ENCODE peak calls at places on chromosomes 6 and 20, in four cellular contexts. I is GM12878, J is K562, P is H1. M is an unnamed sample.

GRCh38 chr20:21607971-21608735 is 94.3 kb upstream of the NKX2-2 start:
- DNase-seq in P (no peak), I (no peak), J (no peak), M (no peak)

GRCh38 chr20:11671015-11671511 is 246.6 kb upstream of the BTBD3 start:
- DNase-seq in P (no peak), I (no peak), J (no peak), M (no peak)

GRCh38 chr6:4028051-4028450 is 50.9 kb downstream of the FAM217A start:
- DNase-seq in J (no peak), P (no peak), I (no peak), M (no peak)

GRCh38 chr6:16756660-16757270 is 4.5 kb downstream of the ATXN1 start:
- DNase-seq in P (no peak), J (no peak), I (no peak), M (no peak)

GRCh38 chr6:118263929-118264486 is 284.1 kb upstream of the PLN start:
- DNase-seq in J (no peak), P (no peak), I (no peak), M (peak)

GRCh38 chr6:14068133-14068532 is 49.4 kb upstream of the CD83 start:
- DNase-seq in P (no peak), J (no peak), I (no peak), M (no peak)

GRCh38 chr6:113148576-113148975 is 708.6 kb upstream of the MARCKS start:
- DNase-seq in I (no peak), J (no peak), P (no peak), M (no peak)

GRCh38 chr6:441126-441920 is 49.8 kb downstream of the IRF4 start:
- DNase-seq in P (no peak), J (no peak), I (no peak), M (no peak)

GRCh38 chr6:51959744-51960383 is 127.5 kb downstream of the PKHD1 start:
- DNase-seq in I (peak), J (peak), P (peak), M (peak)

GRCh38 chr6:127069659-127070279 is 48.7 kb upstream of the RSPO3 start:
- DNase-seq in J (peak), I (no peak), P (no peak), M (peak)

GRCh38 chr20:24376523-24377085 is 92.8 kb upstream of the SYNDIG1 start:
- DNase-seq in J (no peak), I (no peak), P (no peak), M (no peak)

GRCh38 chr6:36570264-36570663 is 23.0 kb upstream of the STK38 start:
- DNase-seq in J (no peak), I (no peak), P (no peak), M (no peak)

GRCh38 chr6:63883597-63883996 is 248.0 kb downstream of the PHF3 start:
- DNase-seq in P (no peak), I (no peak), J (no peak), M (no peak)

GRCh38 chr20:8693709-8694108 is 375.2 kb upstream of the PLCB4 start:
- DNase-seq in J (no peak), P (no peak), I (no peak), M (no peak)

GRCh38 chr6:123001540-123001939 is 5.5 kb downstream of the CLVS2 start:
- DNase-seq in I (no peak), J (no peak), P (no peak), M (no peak)
- TF ChIP-seq EGR1 in I (no peak), J (no peak), P (no peak), M (no peak)

DNA sequence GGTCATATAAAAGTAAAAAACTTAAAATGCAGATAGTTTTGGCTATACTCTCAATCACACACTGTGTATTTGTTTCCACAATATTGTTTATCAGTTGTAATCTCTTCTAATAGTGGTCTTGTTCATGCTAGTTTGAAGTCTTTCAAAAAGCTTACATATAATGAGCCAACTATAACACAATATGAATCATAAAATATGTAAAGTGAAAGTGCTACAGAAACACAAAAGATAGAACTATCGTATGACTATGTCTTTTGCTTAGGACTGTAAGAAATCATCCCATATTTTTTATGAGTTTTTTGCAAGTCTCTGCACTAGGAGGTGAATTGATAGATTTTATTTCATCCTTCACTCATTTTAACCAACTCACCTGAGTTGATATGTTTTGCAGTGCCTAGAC is 136.0 kb downstream of the MMUT start:
- DNase-seq in J (no peak), P (no peak), I (no peak), M (no peak)
- H3K4me2 ChIP-seq in J (no peak), P (no peak), I (no peak), M (peak)

GRCh38 chr6:6889601-6890000 is 218.2 kb upstream of the RREB1 start:
- DNase-seq in J (no peak), P (no peak), I (no peak), M (no peak)
- TF ChIP-seq EGR1 in J (no peak), P (no peak), I (no peak), M (no peak)

GRCh38 chr20:20064303-20064702 is 12.0 kb downstream of the CFAP61 start:
- DNase-seq in P (no peak), J (no peak), I (no peak), M (no peak)
- H3K4me2 ChIP-seq in P (no peak), J (no peak), I (no peak), M (no peak)

GRCh38 chr20:57094991-57095390 is 171.4 kb downstream of the BMP7 start:
- DNase-seq in P (no peak), J (no peak), I (no peak), M (no peak)
- TF ChIP-seq EGR1 in P (no peak), J (no peak), I (no peak), M (no peak)

GRCh38 chr20:43893930-43894329 is 20.7 kb upstream of the TOX2 start:
- DNase-seq in P (no peak), J (no peak), I (no peak), M (no peak)
- H3K4me2 ChIP-seq in P (no peak), J (no peak), I (no peak), M (peak)

GRCh38 chr20:51121901-51122412 is 99.0 kb upstream of the KCNG1 start:
- DNase-seq in J (no peak), I (no peak), P (peak), M (no peak)
- TF ChIP-seq EGR1 in J (no peak), I (no peak), P (no peak), M (no peak)

DNA sequence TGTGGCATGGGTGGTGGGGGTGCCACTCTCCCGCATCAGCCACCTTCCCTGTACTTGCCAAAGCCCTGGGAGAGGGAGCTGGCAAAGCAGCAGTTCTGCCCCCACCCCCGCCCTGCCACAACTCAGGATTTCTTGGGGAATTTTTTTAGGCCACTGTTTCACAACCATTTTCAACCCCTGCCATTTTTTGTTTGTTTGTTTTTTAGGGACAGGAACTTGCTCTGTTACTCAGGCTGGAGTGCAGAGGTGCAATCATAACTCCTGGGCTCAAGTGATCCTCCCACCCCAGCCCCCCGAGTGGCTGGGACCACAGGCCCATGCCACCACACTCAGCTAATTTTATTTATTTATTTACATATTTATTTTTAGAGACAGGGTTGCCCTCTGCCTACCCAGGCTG is 22.4 kb upstream of the TM9SF4 start:
- DNase-seq in P (no peak), J (no peak), I (no peak), M (no peak)
- H3K4me2 ChIP-seq in P (no peak), J (no peak), I (no peak), M (no peak)

GRCh38 chr6:169913096-169913615 is 161.7 kb downstream of the ERMARD start:
- DNase-seq in J (no peak), P (no peak), I (no peak), M (no peak)
- TF ChIP-seq EGR1 in J (no peak), P (no peak), I (no peak), M (no peak)